ENCODE peak calls at places on chromosomes 7 and 10, in nine cellular contexts. Z is H7; R is activated effector memory CD4-positive, alpha-beta T cell treated with anti-CD3 and anti-CD28 coated beads, Interleukin-2, amount 50 U/mL, for 16 hours; Q is stimulated activated CD4-positive, alpha-beta T cell treated with anti-CD3 and anti-CD28 coated beads, Interleukin-2, amount 100 ng/mL, for 24 hours; M is HCT116; J is fibroblast of pulmonary artery; B is activated CD8-positive, alpha-beta memory T cell treated with anti-CD3 and anti-CD28 coated beads, Interleukin-2, amount 50 U/mL, for 48 hours; C is fibroblast of the aortic adventitia; O is stimulated activated CD8-positive, alpha-beta memory T cell treated with anti-CD3 and anti-CD28 coated beads, Interleukin-2, amount 100 ng/mL, for 1 hour. X is an unnamed sample.
A peak's percentile ranks its signal among the peaks of the same experiment; 100 is the strongest.

GRCh38 chr7:105978035-105978434 is 15.0 kb downstream of the CDHR3 start:
- DNase-seq in O (no peak), C (no peak), R (no peak), M (no peak), Q (no peak), B (no peak), J (no peak), Z (no peak), X (no peak)

GRCh38 chr7:130356760-130357611 is 12.4 kb downstream of the CPA5 start:
- DNase-seq in J (peak; percentile 91), B (no peak), Q (no peak), Z (no peak), C (peak; percentile 84), R (no peak), O (no peak), M (peak; percentile 53), X (no peak)

GRCh38 chr7:95205821-95206220 is 118.5 kb downstream of the PON1 start:
- DNase-seq in M (peak; percentile 3), C (peak; percentile 80), J (peak; percentile 65), R (no peak), O (no peak), Q (no peak), B (no peak), Z (no peak), X (no peak)

GRCh38 chr7:143362126-143362961 is at the start of gene FAM131B:
- DNase-seq in M (no peak), B (peak; percentile 66), R (peak; percentile 74), J (no peak), Q (peak; percentile 35), O (no peak), C (no peak), Z (peak; percentile 98), X (peak; percentile 73)

GRCh38 chr10:23106508-23106907 is 11.1 kb downstream of the MSRB2 start:
- DNase-seq in R (no peak), C (no peak), O (no peak), Q (no peak), M (no peak), B (no peak), Z (peak; percentile 35), J (no peak), X (no peak)

GRCh38 chr10:114479307-114479706 is 75.0 kb upstream of the AFAP1L2 start:
- DNase-seq in C (peak; percentile 27), J (peak; percentile 19), Z (no peak), R (no peak), Q (no peak), M (no peak), O (no peak), B (no peak), X (no peak)

GRCh38 chr10:119396709-119397071 is 145.8 kb downstream of the RGS10 start:
- DNase-seq in C (no peak), O (no peak), R (no peak), J (no peak), B (no peak), Q (no peak), M (no peak), Z (no peak), X (no peak)

GRCh38 chr7:159115601-159116501 is 28.8 kb downstream of the VIPR2 start:
- DNase-seq in B (no peak), Q (no peak), M (no peak), C (no peak), J (no peak), R (peak; percentile 57), O (no peak), Z (peak; percentile 44), X (no peak)

GRCh38 chr7:80724249-80724871 is 85.9 kb downstream of the CD36 start:
- DNase-seq in O (no peak), Z (no peak), J (peak; percentile 17), M (no peak), R (no peak), B (no peak), Q (no peak), C (peak; percentile 86), X (no peak)

GRCh38 chr7:47188653-47189315 is 393.1 kb downstream of the TNS3 start:
- DNase-seq in C (no peak), M (no peak), O (no peak), Z (no peak), J (no peak), B (no peak), R (no peak), Q (no peak), X (no peak)

GRCh38 chr10:31090894-31091607 is 59.4 kb upstream of the ZNF438 start:
- DNase-seq in Q (no peak), Z (no peak), C (peak; percentile 82), R (no peak), B (no peak), J (peak; percentile 79), M (no peak), O (no peak), X (no peak)

GRCh38 chr7:47714669-47715607 is 133.0 kb upstream of the TNS3 start:
- DNase-seq in J (no peak), O (no peak), R (no peak), M (no peak), Z (no peak), Q (no peak), B (no peak), C (no peak), X (no peak)

GRCh38 chr10:110706690-110707098 is 62.6 kb downstream of the RBM20 start:
- DNase-seq in C (peak; percentile 84), O (no peak), B (no peak), Z (no peak), R (no peak), J (peak; percentile 60), M (peak; percentile 16), Q (no peak), X (no peak)

GRCh38 chr7:778968-779451 is 51.9 kb upstream of the PRKAR1B start:
- DNase-seq in J (no peak), R (no peak), O (no peak), B (no peak), C (no peak), Z (peak; percentile 41), Q (no peak), M (no peak), X (peak; percentile 62)

GRCh38 chr7:19051767-19052375 is 65.6 kb downstream of the TWIST1 start:
- DNase-seq in Q (peak; percentile 45), Z (peak; percentile 19), O (no peak), R (peak; percentile 68), M (peak; percentile 31), B (peak; percentile 57), C (peak; percentile 60), J (peak; percentile 56), X (peak; percentile 41)

GRCh38 chr10:97169911-97170693 is 15.7 kb downstream of the SLIT1 start:
- DNase-seq in Q (no peak), M (no peak), C (no peak), J (no peak), O (no peak), R (no peak), Z (no peak), B (no peak), X (no peak)

GRCh38 chr10:44388641-44389040 is 3.7 kb upstream of the CXCL12 start:
- DNase-seq in B (no peak), R (peak; percentile 55), Q (no peak), Z (no peak), M (no peak), C (no peak), O (no peak), J (no peak), X (no peak)

GRCh38 chr7:112484671-112485097 is 3.9 kb downstream of the LSMEM1 start:
- DNase-seq in Q (no peak), C (peak; percentile 84), Z (no peak), M (peak; percentile 82), B (no peak), R (no peak), O (no peak), J (peak; percentile 90), X (no peak)

GRCh38 chr10:116654816-116655215 is 34.1 kb downstream of the PNLIPRP2 start:
- DNase-seq in C (no peak), J (no peak), M (peak; percentile 44), R (no peak), Z (peak; percentile 56), O (no peak), B (no peak), Q (no peak), X (peak; percentile 42)

GRCh38 chr10:43734716-43735115 is 86.0 kb upstream of the ZNF32 start:
- DNase-seq in R (no peak), Q (no peak), M (no peak), B (no peak), O (no peak), Z (no peak), C (no peak), J (no peak), X (no peak)

X was measured in D341Med.